ENCODE peak calls at places on chromosomes 1 and 21, in seven cellular contexts. T is WTC11, N is HCT116, Y is GM12878, G is K562, V is H1, R is HepG2. H is an unnamed sample.

GRCh38 chr1:219567341-219567947 is 45.5 kb downstream of the ZC3H11B start:
- DNase-seq in T (no peak), N (peak), Y (peak), G (peak), V (no peak), R (peak), H (peak)

GRCh38 chr1:31372961-31373896 is at the start of gene FABP3:
- DNase-seq in T (peak), N (no peak), Y (no peak), G (peak), V (peak), R (peak), H (peak)

GRCh38 chr1:62712625-62713243 is 24.5 kb upstream of the DOCK7 start:
- DNase-seq in T (no peak), N (no peak), Y (no peak), G (no peak), V (no peak), R (no peak), H (no peak)

GRCh38 chr1:214419650-214420049 is 131.8 kb downstream of the PTPN14 start:
- DNase-seq in T (no peak), N (no peak), Y (no peak), G (peak), V (no peak), R (no peak), H (no peak)

GRCh38 chr1:108643492-108644333 is 17.2 kb downstream of the HENMT1 start:
- DNase-seq in T (no peak), N (peak), Y (peak), G (peak), V (no peak), R (peak), H (peak)

GRCh38 chr1:79663916-79664315 is 657.4 kb upstream of the ADGRL4 start:
- DNase-seq in T (no peak), N (no peak), Y (no peak), G (no peak), V (no peak), R (no peak), H (no peak)

GRCh38 chr1:21865943-21866628 is 54.0 kb downstream of the LDLRAD2 start:
- DNase-seq in T (peak), N (no peak), Y (peak), G (peak), V (peak), R (peak), H (peak)

GRCh38 chr21:42571391-42572150 is 57.9 kb downstream of the SLC37A1 start:
- DNase-seq in T (peak), N (no peak), Y (no peak), G (no peak), V (no peak), R (no peak), H (no peak)

GRCh38 chr1:165047985-165048384 is 308.5 kb downstream of the LMX1A start:
- DNase-seq in T (no peak), N (no peak), Y (no peak), G (no peak), V (no peak), R (no peak), H (no peak)

GRCh38 chr1:84152649-84153056 is 8.6 kb downstream of the PRKACB start:
- DNase-seq in T (no peak), N (no peak), Y (peak), G (no peak), V (no peak), R (no peak), H (no peak)

GRCh38 chr1:238281418-238281817 is 390.7 kb upstream of the ZP4 start:
- DNase-seq in T (no peak), N (no peak), Y (no peak), G (no peak), V (no peak), R (no peak), H (no peak)

GRCh38 chr1:151584278-151584677 is 27.6 kb upstream of the SNX27 start:
- DNase-seq in T (no peak), N (no peak), Y (no peak), G (peak), V (no peak), R (no peak), H (no peak)

GRCh38 chr1:32358435-32358834 is 3.9 kb downstream of the FAM229A start:
- DNase-seq in T (no peak), N (no peak), Y (no peak), G (no peak), V (no peak), R (no peak), H (no peak)

GRCh38 chr1:34928865-34929496 is 469 bp downstream of the DLGAP3 start:
- DNase-seq in T (no peak), N (no peak), Y (no peak), G (peak), V (no peak), R (no peak), H (peak)

GRCh38 chr1:1540817-1541628 is 599 bp upstream of the TMEM240 start:
- DNase-seq in T (no peak), N (no peak), Y (no peak), G (no peak), V (no peak), R (no peak), H (no peak)

GRCh38 chr1:209831615-209832014 is 3.8 kb downstream of the UTP25 start:
- DNase-seq in T (no peak), N (no peak), Y (no peak), G (no peak), V (no peak), R (no peak), H (no peak)

GRCh38 chr1:101000141-101000867 is 25.3 kb downstream of the DPH5 start:
- DNase-seq in T (no peak), N (no peak), Y (no peak), G (no peak), V (no peak), R (no peak), H (no peak)

GRCh38 chr21:33132054-33132453 is 62.1 kb downstream of the OLIG1 start:
- DNase-seq in T (no peak), N (no peak), Y (no peak), G (no peak), V (no peak), R (peak), H (no peak)

GRCh38 chr1:31828926-31829690 is 13.3 kb upstream of the SPOCD1 start:
- DNase-seq in T (no peak), N (no peak), Y (no peak), G (no peak), V (no peak), R (no peak), H (no peak)

GRCh38 chr1:186715887-186716809 is 35.9 kb upstream of the PTGS2 start:
- DNase-seq in T (no peak), N (no peak), Y (no peak), G (no peak), V (no peak), R (peak), H (no peak)

GRCh38 chr1:87224209-87224608 is 104.5 kb upstream of the LMO4 start:
- DNase-seq in T (no peak), N (peak), Y (no peak), G (no peak), V (no peak), R (no peak), H (no peak)

GRCh38 chr1:30522031-30523004 is 201.1 kb downstream of the MATN1 start:
- DNase-seq in T (no peak), N (no peak), Y (no peak), G (no peak), V (peak), R (no peak), H (no peak)

GRCh38 chr1:179818743-179819173 is 58.8 kb downstream of the TOR1AIP2 start:
- DNase-seq in T (no peak), N (no peak), Y (no peak), G (peak), V (no peak), R (no peak), H (no peak)

GRCh38 chr21:46459356-46460112 is 843 bp downstream of the DIP2A start:
- DNase-seq in T (peak), N (no peak), Y (no peak), G (peak), V (peak), R (no peak), H (no peak)

GRCh38 chr21:39121600-39122355 is 61.5 kb downstream of the PSMG1 start:
- DNase-seq in T (no peak), N (no peak), Y (no peak), G (no peak), V (peak), R (no peak), H (no peak)

GRCh38 chr1:36400825-36401601 is 3.3 kb upstream of the LSM10 start:
- DNase-seq in T (peak), N (peak), Y (no peak), G (peak), V (peak), R (peak), H (no peak)

GRCh38 chr1:2046225-2046917 is 3.8 kb upstream of the PRKCZ start:
- DNase-seq in T (peak), N (peak), Y (no peak), G (peak), V (peak), R (peak), H (peak)

GRCh38 chr1:84691139-84691783 is 1.0 kb upstream of the SSX2IP start:
- DNase-seq in T (no peak), N (no peak), Y (no peak), G (peak), V (no peak), R (no peak), H (no peak)

GRCh38 chr1:201254625-201255469 is 28.5 kb upstream of the PKP1 start:
- DNase-seq in T (peak), N (peak), Y (no peak), G (peak), V (peak), R (peak), H (peak)

GRCh38 chr1:84944767-84945486 is 51.9 kb upstream of the LPAR3 start:
- DNase-seq in T (peak), N (peak), Y (peak), G (peak), V (peak), R (peak), H (peak)

GRCh38 chr1:70764747-70765146 is 282.9 kb downstream of the PTGER3 start:
- DNase-seq in T (no peak), N (no peak), Y (no peak), G (peak), V (no peak), R (no peak), H (no peak)

GRCh38 chr1:9455487-9456237 is 83.6 kb upstream of the SLC25A33 start:
- DNase-seq in T (peak), N (peak), Y (no peak), G (peak), V (peak), R (peak), H (peak)

GRCh38 chr1:71357708-71358107 is 276.9 kb upstream of the ZRANB2 start:
- DNase-seq in T (peak), N (no peak), Y (no peak), G (no peak), V (peak), R (no peak), H (peak)

GRCh38 chr1:59218521-59219236 is 78.2 kb upstream of the FGGY start:
- DNase-seq in T (no peak), N (no peak), Y (no peak), G (no peak), V (no peak), R (peak), H (no peak)

GRCh38 chr1:24896596-24897262 is 33.3 kb downstream of the RUNX3 start:
- DNase-seq in T (no peak), N (no peak), Y (no peak), G (no peak), V (peak), R (no peak), H (no peak)

GRCh38 chr1:19257178-19257914 is 5.7 kb downstream of the MRTO4 start:
- DNase-seq in T (no peak), N (no peak), Y (no peak), G (peak), V (no peak), R (no peak), H (no peak)

GRCh38 chr1:93111561-93111960 is 32.5 kb downstream of the MTF2 start:
- DNase-seq in T (no peak), N (no peak), Y (no peak), G (no peak), V (no peak), R (no peak), H (no peak)

GRCh38 chr1:94731891-94732290 is 88.3 kb upstream of the SLC44A3 start:
- DNase-seq in T (no peak), N (no peak), Y (no peak), G (no peak), V (peak), R (no peak), H (no peak)
- TF ChIP-seq SP1 in T (no peak), N (no peak), Y (no peak), G (no peak), V (no peak), R (no peak), H (no peak)

DNA sequence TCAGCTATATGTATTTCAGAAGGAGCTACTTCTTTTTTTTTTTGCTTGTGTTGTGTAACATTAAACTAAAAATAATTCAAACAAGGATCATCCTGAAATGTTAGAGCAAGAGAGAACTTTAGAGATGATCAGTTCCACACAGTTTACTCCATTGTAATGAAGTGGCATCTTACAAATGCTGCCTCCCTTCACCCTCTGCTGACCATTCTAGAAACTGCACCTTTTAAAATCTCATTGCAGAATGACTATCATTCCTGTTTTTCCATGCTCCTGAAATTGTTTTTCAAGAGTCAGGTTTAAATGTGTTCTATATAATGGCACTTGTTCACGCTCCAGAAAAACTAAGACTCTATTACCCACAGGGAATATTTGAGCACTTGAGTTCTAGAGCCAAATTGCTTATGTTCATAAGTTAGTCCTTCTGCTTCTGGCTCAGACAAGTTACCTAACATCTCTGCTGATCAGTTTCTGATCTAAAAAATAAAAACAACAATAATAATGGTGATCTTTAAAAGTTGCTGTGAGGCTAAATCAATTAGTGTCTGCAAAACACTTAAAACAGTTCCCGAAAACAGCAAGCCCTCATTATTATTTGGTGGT is 21.5 kb upstream of the SLC44A5 start:
- DNase-seq in T (no peak), N (peak), Y (no peak), G (peak), V (no peak), R (peak), H (peak)
- TF ChIP-seq SP1 in T (no peak), N (no peak), Y (no peak), G (no peak), V (no peak), R (no peak), H (no peak)

GRCh38 chr1:40404670-40405462 is 31.3 kb downstream of the SMAP2 start:
- DNase-seq in T (no peak), N (peak), Y (no peak), G (peak), V (no peak), R (peak), H (peak)
- TF ChIP-seq SP1 in T (no peak), N (no peak), Y (no peak), G (no peak), V (no peak), R (no peak), H (no peak)

GRCh38 chr21:15190837-15191236 is 126.0 kb upstream of the NRIP1 start:
- DNase-seq in T (no peak), N (no peak), Y (no peak), G (no peak), V (no peak), R (no peak), H (no peak)
- TF ChIP-seq SP1 in T (no peak), N (no peak), Y (no peak), G (no peak), V (no peak), R (no peak), H (no peak)

DNA sequence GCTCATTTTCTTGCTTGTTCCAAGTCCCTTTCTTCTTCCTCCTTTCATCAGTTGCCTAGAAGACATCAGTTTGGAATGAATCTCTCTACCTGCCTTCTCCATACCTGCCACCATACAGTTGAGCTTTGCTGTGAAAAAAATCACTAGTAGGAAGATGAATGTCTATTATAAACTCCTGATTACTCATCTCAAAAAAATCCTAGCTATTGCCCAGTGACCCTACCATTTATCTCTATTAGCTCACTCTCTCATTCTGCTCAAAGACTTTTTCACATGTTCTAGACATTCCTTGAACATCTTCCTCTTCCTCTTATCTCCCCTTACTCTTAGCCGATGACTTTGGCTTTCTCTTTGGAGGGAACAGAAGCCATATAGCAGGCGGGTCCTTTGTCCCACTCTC is 49.7 kb upstream of the HMGB4 start:
- DNase-seq in T (no peak), N (no peak), Y (no peak), G (no peak), V (no peak), R (no peak), H (no peak)
- TF ChIP-seq SP1 in T (no peak), N (no peak), Y (no peak), G (no peak), V (no peak), R (no peak), H (no peak)

GRCh38 chr1:154418062-154418897 is 13.1 kb downstream of the IL6R start:
- DNase-seq in T (no peak), N (peak), Y (no peak), G (peak), V (no peak), R (peak), H (no peak)
- TF ChIP-seq SP1 in T (no peak), N (peak), Y (no peak), G (no peak), V (no peak), R (no peak), H (no peak)